ENCODE peak calls at places on chromosomes 13 and 19, in five cellular contexts. V is Right ventricle myocardium superior, J is fibroblast of lung, E is H54, N is AG04450. K is an unnamed sample.

GRCh38 chr19:918481-919156 is 1.5 kb downstream of the KISS1R start:
- DNase-seq in V (no peak), J (no peak), E (no peak), N (no peak), K (no peak)

GRCh38 chr13:79741006-79741405 is 260.1 kb downstream of the NDFIP2 start:
- DNase-seq in V (no peak), J (peak), E (no peak), N (peak), K (no peak)

GRCh38 chr19:32874605-32875004 is 5.0 kb upstream of the SLC7A9 start:
- DNase-seq in V (no peak), J (no peak), E (no peak), N (no peak), K (no peak)

GRCh38 chr19:38718747-38719543 is 25.3 kb downstream of the CAPN12 start:
- DNase-seq in V (peak), J (peak), E (no peak), N (no peak), K (no peak)

GRCh38 chr13:78326608-78327007 is 276.7 kb downstream of the POU4F1 start:
- DNase-seq in V (no peak), J (peak), E (no peak), N (no peak), K (peak)

GRCh38 chr13:20191902-20192469 is 752 bp downstream of the GJB2 start:
- DNase-seq in V (no peak), J (peak), E (no peak), N (no peak), K (no peak)

GRCh38 chr13:74288361-74288911 is 154.2 kb upstream of the KLF12 start:
- DNase-seq in V (peak), J (no peak), E (no peak), N (no peak), K (no peak)

GRCh38 chr19:8251025-8251472 is 41.9 kb downstream of the CERS4 start:
- DNase-seq in V (peak), J (peak), E (no peak), N (no peak), K (no peak)

GRCh38 chr19:3443840-3444694 is 36.3 kb downstream of the SMIM24 start:
- DNase-seq in V (peak), J (peak), E (no peak), N (no peak), K (no peak)

GRCh38 chr19:21519488-21519887 is 14.1 kb downstream of the ZNF429 start:
- DNase-seq in V (no peak), J (no peak), E (no peak), N (no peak), K (no peak)

GRCh38 chr19:48372904-48373303 is 8.7 kb downstream of the SYNGR4 start:
- DNase-seq in V (no peak), J (peak), E (no peak), N (no peak), K (peak)